ENCODE peak calls at places on chromosomes 4 and X, in four cellular contexts. Z, R, I and H are unnamed samples.

GRCh38 chr4:149371021-149371420 is 444.6 kb downstream of the IQCM start:
- DNase-seq in I (no peak), R (peak; percentile 45), Z (peak; percentile 43), H (peak; percentile 56)

GRCh38 chrX:119177278-119177677 is 49.7 kb upstream of the KIAA1210 start:
- DNase-seq in I (no peak), R (no peak), Z (no peak), H (no peak)

GRCh38 chrX:148741441-148741840 is 241.0 kb downstream of the AFF2 start:
- DNase-seq in I (peak; percentile 25), Z (peak; percentile 4), R (no peak), H (no peak)

GRCh38 chr4:165506780-165507305 is 128.0 kb downstream of the CPE start:
- DNase-seq in Z (no peak), I (no peak), R (no peak), H (no peak)

GRCh38 chr4:46931981-46932380 is 22.9 kb upstream of the COX7B2 start:
- DNase-seq in Z (peak; percentile 67), R (peak; percentile 14), I (no peak), H (peak; percentile 34)

GRCh38 chr4:184795214-184795844 is 30.4 kb downstream of the ACSL1 start:
- DNase-seq in R (no peak), Z (no peak), I (no peak), H (no peak)

GRCh38 chr4:185933078-185933581 is 121.1 kb upstream of the SORBS2 start:
- DNase-seq in R (no peak), I (no peak), Z (no peak), H (no peak)

GRCh38 chr4:145533011-145533410 is 51.4 kb downstream of the SMAD1 start:
- DNase-seq in I (no peak), Z (no peak), R (no peak), H (no peak)

GRCh38 chr4:54440394-54441223 is 211.5 kb downstream of the PDGFRA start:
- DNase-seq in Z (peak; percentile 70), R (peak; percentile 9), I (no peak), H (peak; percentile 53)

GRCh38 chr4:6557856-6558255 is 17.1 kb upstream of the MAN2B2 start:
- DNase-seq in I (no peak), Z (no peak), R (no peak), H (no peak)

GRCh38 chr4:182653596-182653995 is 263.6 kb downstream of the DCTD start:
- DNase-seq in Z (no peak), I (no peak), R (no peak), H (no peak)

GRCh38 chrX:129771266-129771995 is 8.3 kb upstream of the SASH3 start:
- DNase-seq in R (peak; percentile 57), I (no peak), Z (no peak), H (no peak)

GRCh38 chr4:112633477-112634235 is 3.1 kb downstream of the ZGRF1 start:
- DNase-seq in I (no peak), Z (peak; percentile 34), R (peak; percentile 44), H (peak; percentile 74)

GRCh38 chr4:138334346-138335016 is 92.3 kb upstream of the SLC7A11 start:
- DNase-seq in Z (no peak), I (no peak), R (no peak), H (no peak)

GRCh38 chr4:16837475-16837874 is 61.0 kb downstream of the LDB2 start:
- DNase-seq in Z (no peak), I (no peak), R (no peak), H (no peak)

GRCh38 chr4:8558080-8558960 is 21.9 kb upstream of the GPR78 start:
- DNase-seq in R (no peak), I (no peak), Z (no peak), H (no peak)

GRCh38 chr4:139599076-139599475 is 43.1 kb upstream of the SETD7 start:
- DNase-seq in Z (no peak), I (no peak), R (no peak), H (no peak)

GRCh38 chr4:3071811-3072210 is 2.5 kb downstream of the HTT-AS start:
- DNase-seq in Z (no peak), R (no peak), I (no peak), H (no peak)

GRCh38 chr4:142406051-142406549 is 440.0 kb downstream of the INPP4B start:
- DNase-seq in I (no peak), R (no peak), Z (no peak), H (peak; percentile 49)

GRCh38 chr4:5066101-5066500 is 14.8 kb downstream of the STK32B start:
- DNase-seq in Z (no peak), I (no peak), R (no peak), H (no peak)

GRCh38 chrX:41116948-41117347 is 31.7 kb downstream of the USP9X start:
- DNase-seq in I (no peak), Z (no peak), R (peak; percentile 39), H (no peak)

GRCh38 chr4:142473218-142473959 is 372.7 kb downstream of the INPP4B start:
- DNase-seq in R (no peak), I (no peak), Z (no peak), H (no peak)